ENCODE peak calls at places on chromosomes 13 and 19, in seven cellular contexts. V, K, N, T, L, E and M are unnamed samples.

GRCh38 chr19:1445185-1445931 is 4.6 kb upstream of the APC2 start:
- DNase-seq in V (no peak), K (peak), N (peak), T (peak), L (no peak), E (peak), M (peak)

GRCh38 chr19:13314761-13315160 is 164.6 kb downstream of the IER2 start:
- DNase-seq in V (no peak), K (no peak), N (no peak), T (no peak), L (no peak), E (no peak), M (no peak)

GRCh38 chr13:57996717-57997116 is 365.2 kb downstream of the PCDH17 start:
- DNase-seq in V (no peak), K (no peak), N (peak), T (no peak), L (no peak), E (no peak), M (peak)

GRCh38 chr13:77918391-77919261 is at the start of gene EDNRB:
- DNase-seq in V (no peak), K (peak), N (peak), T (no peak), L (no peak), E (peak), M (peak)

GRCh38 chr19:17209126-17210036 is 5.8 kb upstream of the USE1 start:
- DNase-seq in V (no peak), K (peak), N (no peak), T (no peak), L (no peak), E (peak), M (no peak)

GRCh38 chr13:48400090-48400694 is 12.7 kb downstream of the LPAR6 start:
- DNase-seq in V (no peak), K (no peak), N (peak), T (no peak), L (no peak), E (no peak), M (peak)

GRCh38 chr13:81106348-81106747 is 765.4 kb upstream of the SPRY2 start:
- DNase-seq in V (no peak), K (no peak), N (no peak), T (no peak), L (no peak), E (no peak), M (no peak)

GRCh38 chr19:48644355-48644754 is 1.6 kb downstream of the CA11 start:
- DNase-seq in V (no peak), K (no peak), N (no peak), T (no peak), L (no peak), E (no peak), M (no peak)

GRCh38 chr19:55660404-55660803 is 5.6 kb downstream of the U2AF2 start:
- DNase-seq in V (no peak), K (no peak), N (no peak), T (no peak), L (no peak), E (no peak), M (no peak)

GRCh38 chr19:13839938-13840750 is 36.8 kb upstream of the NANOS3 start:
- DNase-seq in V (no peak), K (peak), N (peak), T (no peak), L (no peak), E (peak), M (peak)

GRCh38 chr19:51722492-51722891 is 1.3 kb downstream of the HAS1 start:
- DNase-seq in V (no peak), K (no peak), N (no peak), T (no peak), L (no peak), E (no peak), M (no peak)

GRCh38 chr13:27822258-27822872 is 30.1 kb downstream of the GSX1 start:
- DNase-seq in V (no peak), K (no peak), N (peak), T (no peak), L (no peak), E (no peak), M (peak)

GRCh38 chr13:67100723-67101122 is 129.4 kb downstream of the PCDH9 start:
- DNase-seq in V (no peak), K (no peak), N (no peak), T (no peak), L (no peak), E (no peak), M (no peak)

GRCh38 chr19:10293637-10294367 is 4.0 kb downstream of the ICAM5 start:
- DNase-seq in V (no peak), K (no peak), N (no peak), T (no peak), L (no peak), E (no peak), M (no peak)

GRCh38 chr19:10295847-10296591 is 6.3 kb downstream of the ICAM5 start:
- DNase-seq in V (no peak), K (no peak), N (no peak), T (no peak), L (no peak), E (no peak), M (no peak)

GRCh38 chr19:10294368-10294697 is 4.6 kb downstream of the ICAM5 start:
- DNase-seq in V (no peak), K (no peak), N (no peak), T (no peak), L (no peak), E (no peak), M (no peak)

GRCh38 chr19:10292789-10293636 is 3.3 kb downstream of the ICAM5 start:
- DNase-seq in V (no peak), K (no peak), N (no peak), T (no peak), L (no peak), E (no peak), M (no peak)

GRCh38 chr19:10295305-10295846 is 5.6 kb downstream of the ICAM5 start:
- DNase-seq in V (no peak), K (no peak), N (no peak), T (no peak), L (no peak), E (peak), M (no peak)
- TF ChIP-seq CTCF in V (peak), K (no peak), N (peak), T (no peak), L (no peak), E (no peak), M (no peak)

GRCh38 chr13:100644328-100644727 is 30.3 kb downstream of the TMTC4 start:
- DNase-seq in V (no peak), K (peak), N (no peak), T (no peak), L (no peak), E (no peak), M (no peak)

GRCh38 chr13:100648354-100648753 is 26.2 kb downstream of the TMTC4 start:
- DNase-seq in V (no peak), K (peak), N (no peak), T (no peak), L (no peak), E (no peak), M (no peak)

GRCh38 chr13:100646871-100647270 is 27.7 kb downstream of the TMTC4 start:
- DNase-seq in V (no peak), K (no peak), N (no peak), T (no peak), L (no peak), E (no peak), M (no peak)

GRCh38 chr13:100645382-100645781 is 29.2 kb downstream of the TMTC4 start:
- DNase-seq in V (no peak), K (no peak), N (no peak), T (no peak), L (no peak), E (no peak), M (no peak)

DNA sequence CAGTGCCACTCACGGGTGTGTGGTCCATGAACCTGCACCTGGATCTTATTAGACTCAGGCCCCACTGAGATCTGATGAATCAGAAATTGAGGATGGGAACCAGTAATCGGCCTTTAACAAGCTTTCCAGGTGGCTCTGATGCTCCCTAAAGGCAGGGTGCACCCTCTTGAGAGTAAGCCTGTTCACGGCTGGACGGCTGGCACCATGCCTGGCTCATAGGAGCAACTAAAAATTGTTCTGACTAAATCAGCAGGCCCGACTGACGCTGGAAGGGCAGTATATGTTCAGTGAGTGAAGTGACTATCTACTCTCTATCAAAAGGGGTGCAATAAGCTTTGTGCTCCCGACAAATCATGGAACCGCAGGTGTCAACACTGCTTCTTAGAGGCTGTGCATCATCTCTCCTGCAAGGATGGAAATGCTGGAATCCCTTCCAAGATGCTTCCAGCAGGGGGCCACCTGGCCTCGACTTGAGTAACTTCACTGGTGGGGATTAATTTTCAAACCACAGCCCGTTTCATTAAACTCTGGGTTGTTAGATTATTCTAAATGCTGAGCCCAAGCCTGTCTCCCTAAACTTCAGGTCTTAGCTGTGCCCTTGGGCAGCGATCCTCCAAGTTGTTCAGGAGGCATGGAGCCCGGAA is 28.4 kb downstream of the TMTC4 start:
- DNase-seq in V (no peak), K (peak), N (peak), T (no peak), L (no peak), E (no peak), M (peak)
- TF ChIP-seq CTCF in V (peak), K (peak), N (peak), T (no peak), L (peak), E (peak), M (peak)

DNA sequence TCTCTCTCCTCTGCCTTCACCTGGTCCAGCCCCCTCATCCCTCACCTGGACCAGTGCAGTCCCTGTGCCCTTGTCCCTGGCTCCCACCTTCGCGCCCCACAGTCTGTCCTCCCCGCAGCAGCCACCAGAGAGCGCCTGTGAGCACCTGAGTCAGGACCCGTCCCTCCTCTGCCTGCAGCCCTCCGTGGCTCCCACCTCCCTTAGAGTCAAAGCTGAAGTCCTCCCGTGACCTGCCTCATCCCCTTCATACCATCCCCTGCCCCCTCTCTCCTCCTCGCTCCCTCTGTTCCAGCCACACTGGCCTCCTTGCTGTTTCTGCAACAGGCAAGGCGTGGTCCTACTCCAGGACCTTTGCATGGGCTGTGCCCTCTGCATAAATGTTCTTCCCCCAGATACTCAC is 10.3 kb downstream of the CELF5 start:
- DNase-seq in V (no peak), K (no peak), N (no peak), T (no peak), L (no peak), E (no peak), M (no peak)
- TF ChIP-seq CTCF in V (peak), K (peak), N (peak), T (no peak), L (no peak), E (no peak), M (peak)

GRCh38 chr13:36242761-36243160 is 28.4 kb upstream of the SOHLH2 start:
- DNase-seq in V (no peak), K (no peak), N (no peak), T (no peak), L (no peak), E (no peak), M (no peak)

GRCh38 chr13:36244990-36245389 is 30.6 kb upstream of the SOHLH2 start:
- DNase-seq in V (no peak), K (no peak), N (no peak), T (no peak), L (no peak), E (no peak), M (no peak)

GRCh38 chr13:36248700-36249099 is 34.3 kb upstream of the SOHLH2 start:
- DNase-seq in V (no peak), K (no peak), N (no peak), T (no peak), L (no peak), E (no peak), M (no peak)

GRCh38 chr13:36244073-36244472 is 29.7 kb upstream of the SOHLH2 start:
- DNase-seq in V (no peak), K (no peak), N (no peak), T (no peak), L (no peak), E (no peak), M (no peak)
- TF ChIP-seq CTCF in V (no peak), K (no peak), N (no peak), T (no peak), L (no peak), E (no peak), M (no peak)

GRCh38 chr13:45490068-45490467 is 25.3 kb downstream of the COG3 start:
- DNase-seq in V (no peak), K (no peak), N (no peak), T (no peak), L (no peak), E (no peak), M (no peak)
- TF ChIP-seq CTCF in V (no peak), K (no peak), N (no peak), T (no peak), L (no peak), E (no peak), M (peak)

GRCh38 chr19:7461841-7462629 is 26.8 kb downstream of the PEX11G start:
- DNase-seq in V (no peak), K (no peak), N (no peak), T (no peak), L (no peak), E (no peak), M (no peak)
- TF ChIP-seq CTCF in V (peak), K (no peak), N (no peak), T (no peak), L (no peak), E (no peak), M (no peak)

GRCh38 chr13:23367907-23368306 is 65.6 kb downstream of the SACS start:
- DNase-seq in V (no peak), K (no peak), N (no peak), T (no peak), L (no peak), E (no peak), M (no peak)
- TF ChIP-seq CTCF in V (no peak), K (no peak), N (no peak), T (no peak), L (no peak), E (no peak), M (no peak)

GRCh38 chr13:112984954-112985802 is 16.2 kb downstream of the MCF2L start:
- DNase-seq in V (no peak), K (no peak), N (no peak), T (no peak), L (no peak), E (no peak), M (no peak)

GRCh38 chr13:112986946-112987345 is 17.9 kb downstream of the MCF2L start:
- DNase-seq in V (no peak), K (no peak), N (no peak), T (no peak), L (no peak), E (no peak), M (no peak)

GRCh38 chr13:112986470-112986869 is 17.5 kb downstream of the MCF2L start:
- DNase-seq in V (no peak), K (no peak), N (no peak), T (no peak), L (no peak), E (no peak), M (no peak)

GRCh38 chr13:112984501-112984900 is 15.5 kb downstream of the MCF2L start:
- DNase-seq in V (no peak), K (no peak), N (no peak), T (no peak), L (no peak), E (no peak), M (no peak)

DNA sequence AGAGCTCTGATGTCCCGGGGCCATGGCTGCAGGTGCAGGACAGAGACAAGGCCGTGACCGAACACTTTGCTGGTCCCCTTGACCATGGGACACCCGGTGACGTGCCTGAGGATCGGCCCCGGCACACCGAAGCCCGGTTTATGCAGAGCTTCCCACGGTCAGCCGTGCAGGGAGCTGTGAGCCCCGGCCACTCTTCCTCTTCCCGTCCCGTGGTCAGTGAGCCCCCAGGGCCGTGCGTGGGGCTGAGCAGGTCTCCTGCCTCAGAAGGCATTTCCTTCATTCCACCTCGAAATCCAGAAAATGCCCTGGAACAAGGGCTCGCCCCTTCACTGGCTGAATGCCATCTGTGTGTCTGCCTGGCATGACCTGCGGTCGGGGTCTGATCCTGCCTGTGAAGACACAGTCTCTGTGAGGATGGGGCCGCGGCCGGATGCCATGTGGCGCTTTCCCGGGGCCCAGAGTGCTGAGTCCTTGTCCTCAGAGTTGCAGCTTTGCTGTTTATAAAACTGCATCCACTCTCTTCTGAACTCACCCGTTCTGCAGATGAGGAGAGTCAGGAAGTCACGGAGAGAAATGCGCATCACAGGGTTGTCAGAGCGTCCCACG is 16.9 kb downstream of the MCF2L start:
- DNase-seq in V (no peak), K (no peak), N (no peak), T (no peak), L (no peak), E (no peak), M (no peak)
- TF ChIP-seq CTCF in V (no peak), K (no peak), N (no peak), T (no peak), L (no peak), E (no peak), M (no peak)

GRCh38 chr19:10393137-10393536 is 10.2 kb downstream of the CDC37 start:
- DNase-seq in V (no peak), K (no peak), N (no peak), T (no peak), L (no peak), E (no peak), M (no peak)

GRCh38 chr19:10389863-10390262 is 9.5 kb upstream of the TYK2 start:
- DNase-seq in V (no peak), K (no peak), N (no peak), T (no peak), L (no peak), E (no peak), M (no peak)

GRCh38 chr19:10390652-10391286 is 10.4 kb upstream of the TYK2 start:
- DNase-seq in V (no peak), K (peak), N (peak), T (peak), L (no peak), E (peak), M (peak)

GRCh38 chr19:10392120-10392519 is 11.2 kb downstream of the CDC37 start:
- DNase-seq in V (no peak), K (no peak), N (no peak), T (no peak), L (no peak), E (no peak), M (no peak)

DNA sequence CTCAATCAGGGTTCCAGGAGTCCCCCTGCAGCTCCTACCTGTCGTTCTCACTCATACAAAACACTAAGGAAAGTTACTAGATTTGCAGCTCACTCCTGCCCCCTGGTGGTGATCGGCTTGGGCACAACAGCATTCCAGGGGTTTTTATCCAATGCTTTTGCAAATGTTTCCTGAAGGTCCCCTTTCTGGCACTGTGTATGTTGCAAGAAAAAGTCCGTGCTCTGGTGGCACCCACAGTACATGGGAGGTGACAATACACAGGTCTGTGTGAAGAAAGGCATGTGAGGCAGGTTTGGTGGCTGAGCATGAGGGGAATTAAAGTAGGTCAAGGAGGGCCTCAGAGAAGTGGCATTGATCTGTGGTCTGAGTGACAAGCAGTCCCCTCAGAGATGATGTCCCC is 8.6 kb upstream of the TYK2 start:
- DNase-seq in V (no peak), K (peak), N (peak), T (peak), L (no peak), E (peak), M (peak)
- TF ChIP-seq CTCF in V (peak), K (peak), N (peak), T (no peak), L (peak), E (peak), M (peak)